ENCODE peak calls at places on chromosomes 3 and 15, in ten cellular contexts. L, Q, I, F, D, S, W, C, J and E are unnamed samples.

GRCh38 chr3:45180051-45180450 is 33.9 kb upstream of the CDCP1 start:
- DNase-seq in D (peak; percentile 78), J (no peak), Q (no peak), W (no peak), C (no peak), S (no peak), F (peak; percentile 80), L (no peak), I (no peak), E (no peak)

GRCh38 chr15:49620174-49620573 is 444 bp downstream of the FAM227B start:
- DNase-seq in C (no peak), W (no peak), Q (no peak), L (no peak), S (no peak), I (no peak), J (no peak), F (peak; percentile 33), D (peak; percentile 10), E (no peak)

GRCh38 chr3:161042023-161042501 is 63.1 kb downstream of the B3GALNT1 start:
- DNase-seq in I (no peak), D (no peak), S (no peak), F (no peak), L (no peak), W (no peak), J (no peak), Q (no peak), C (no peak), E (no peak)

GRCh38 chr15:38474155-38474757 is 20.3 kb downstream of the FAM98B start:
- DNase-seq in W (no peak), L (peak; percentile 29), I (peak; percentile 28), D (peak; percentile 75), C (no peak), Q (peak; percentile 80), F (peak; percentile 82), J (no peak), S (no peak), E (no peak)

GRCh38 chr3:94539937-94540336 is 477.1 kb downstream of the NSUN3 start:
- DNase-seq in W (no peak), Q (no peak), S (no peak), C (no peak), F (no peak), L (no peak), J (no peak), I (no peak), D (no peak), E (no peak)

GRCh38 chr3:118978393-118978758 is 56.3 kb downstream of the IGSF11 start:
- DNase-seq in I (no peak), L (no peak), F (no peak), Q (no peak), C (no peak), D (no peak), J (no peak), W (no peak), S (no peak), E (no peak)

GRCh38 chr3:154862265-154862664 is 217.9 kb upstream of the MME start:
- DNase-seq in Q (no peak), W (no peak), F (peak; percentile 70), C (no peak), J (no peak), S (no peak), I (no peak), L (no peak), D (peak; percentile 3), E (no peak)

GRCh38 chr15:80191198-80191597 is 38.4 kb downstream of the FAH start:
- DNase-seq in C (no peak), Q (no peak), J (no peak), F (no peak), D (no peak), W (no peak), L (no peak), I (no peak), S (no peak), E (no peak)

GRCh38 chr3:171248426-171249115 is 211.6 kb downstream of the TNIK start:
- DNase-seq in C (no peak), L (no peak), F (no peak), W (no peak), S (no peak), Q (no peak), I (no peak), J (no peak), D (no peak), E (no peak)

GRCh38 chr15:68080783-68081182 is 26.7 kb downstream of the PIAS1 start:
- DNase-seq in D (no peak), L (no peak), I (no peak), C (no peak), J (no peak), W (no peak), Q (no peak), S (no peak), F (no peak), E (no peak)

GRCh38 chr15:98083203-98083910 is 122.9 kb downstream of the ARRDC4 start:
- DNase-seq in S (no peak), J (no peak), F (no peak), D (no peak), Q (no peak), I (no peak), W (no peak), L (no peak), C (no peak), E (no peak)

GRCh38 chr3:68893600-68894239 is 38.6 kb downstream of the TAFA4 start:
- DNase-seq in I (no peak), F (peak; percentile 44), W (no peak), J (no peak), S (no peak), C (no peak), L (peak; percentile 0), Q (peak; percentile 2), D (peak; percentile 17), E (no peak)

GRCh38 chr3:71102111-71103039 is 481.2 kb downstream of the FOXP1 start:
- DNase-seq in I (no peak), F (peak; percentile 99), L (peak; percentile 19), C (no peak), J (no peak), D (peak; percentile 85), W (no peak), Q (no peak), S (no peak), E (no peak)

GRCh38 chr3:64174328-64174727 is 50.9 kb downstream of the PRICKLE2 start:
- DNase-seq in I (no peak), S (no peak), F (no peak), W (no peak), L (no peak), J (no peak), C (no peak), Q (no peak), D (no peak), E (no peak)

GRCh38 chr15:70186152-70186551 is 88.4 kb upstream of the TLE3 start:
- DNase-seq in J (no peak), S (peak; percentile 48), I (no peak), W (no peak), Q (peak; percentile 78), F (no peak), C (peak; percentile 59), L (no peak), D (no peak), E (no peak)

GRCh38 chr3:77096966-77097890 is 57.3 kb downstream of the ROBO2 start:
- DNase-seq in J (no peak), Q (no peak), I (no peak), L (no peak), W (no peak), C (no peak), S (no peak), D (no peak), F (peak; percentile 46), E (no peak)

GRCh38 chr15:63420333-63420741 is 38.7 kb upstream of the CA12 start:
- DNase-seq in F (peak; percentile 43), S (no peak), L (no peak), J (peak; percentile 46), D (no peak), C (no peak), W (no peak), Q (peak; percentile 21), I (no peak), E (no peak)

GRCh38 chr3:77524467-77524866 is 484.6 kb downstream of the ROBO2 start:
- DNase-seq in W (no peak), C (no peak), D (no peak), Q (peak; percentile 34), S (no peak), J (no peak), F (no peak), L (peak; percentile 52), I (no peak), E (no peak)